ENCODE peak calls at places on chromosomes 11 and 22, in five cellular contexts. One of them, this sample, is unnamed.
A peak's percentile ranks its signal among the peaks of the same experiment; 100 is the strongest.

GRCh38 chr22:50526849-50527801 is 1.7 kb upstream of the SCO2 start:
- DNase-seq in cardiac fibroblast: peak; percentile 61
- DNase-seq in fibroblast of the conjunctiva: peak; percentile 44
- DNase-seq in epithelial cell of esophagus: peak; percentile 55
- DNase-seq in colonic mucosa: peak; percentile 68
- DNase-seq in this sample: no peak

GRCh38 chr11:110463153-110463552 is 33.4 kb downstream of the FDX1 start:
- DNase-seq in cardiac fibroblast: peak; percentile 75
- DNase-seq in fibroblast of the conjunctiva: peak; percentile 61
- DNase-seq in epithelial cell of esophagus: peak; percentile 60
- DNase-seq in colonic mucosa: peak; percentile 46
- DNase-seq in this sample: peak; percentile 47

GRCh38 chr22:23110190-23110921 is 31.4 kb downstream of the RSPH14 start:
- DNase-seq in cardiac fibroblast: no peak
- DNase-seq in fibroblast of the conjunctiva: no peak
- DNase-seq in epithelial cell of esophagus: no peak
- DNase-seq in colonic mucosa: no peak
- DNase-seq in this sample: no peak

GRCh38 chr11:46293616-46294015 is 16.2 kb downstream of the CREB3L1 start:
- DNase-seq in cardiac fibroblast: peak; percentile 76
- DNase-seq in fibroblast of the conjunctiva: no peak
- DNase-seq in epithelial cell of esophagus: peak; percentile 31
- DNase-seq in colonic mucosa: no peak
- DNase-seq in this sample: no peak

GRCh38 chr11:117928818-117929567 is at the start of gene TMPRSS13:
- DNase-seq in cardiac fibroblast: no peak
- DNase-seq in fibroblast of the conjunctiva: no peak
- DNase-seq in epithelial cell of esophagus: peak; percentile 92
- DNase-seq in colonic mucosa: peak; percentile 62
- DNase-seq in this sample: no peak

GRCh38 chr11:132579686-132580085 is 952.6 kb downstream of the OPCML start:
- DNase-seq in cardiac fibroblast: no peak
- DNase-seq in fibroblast of the conjunctiva: no peak
- DNase-seq in epithelial cell of esophagus: no peak
- DNase-seq in colonic mucosa: no peak
- DNase-seq in this sample: no peak

GRCh38 chr11:67051945-67052488 is 4.6 kb upstream of the RHOD start:
- DNase-seq in cardiac fibroblast: no peak
- DNase-seq in fibroblast of the conjunctiva: no peak
- DNase-seq in epithelial cell of esophagus: no peak
- DNase-seq in colonic mucosa: no peak
- DNase-seq in this sample: no peak

GRCh38 chr22:30015229-30015797 is 65.0 kb upstream of the HORMAD2 start:
- DNase-seq in cardiac fibroblast: no peak
- DNase-seq in fibroblast of the conjunctiva: no peak
- DNase-seq in epithelial cell of esophagus: peak; percentile 65
- DNase-seq in colonic mucosa: no peak
- DNase-seq in this sample: no peak

GRCh38 chr11:121741316-121741715 is 288.5 kb upstream of the SORL1-AS1 start:
- DNase-seq in cardiac fibroblast: peak; percentile 82
- DNase-seq in fibroblast of the conjunctiva: peak; percentile 85
- DNase-seq in epithelial cell of esophagus: no peak
- DNase-seq in colonic mucosa: no peak
- DNase-seq in this sample: peak; percentile 45

GRCh38 chr22:47396105-47396504 is 633.7 kb downstream of the TBC1D22A start:
- DNase-seq in cardiac fibroblast: no peak
- DNase-seq in fibroblast of the conjunctiva: no peak
- DNase-seq in epithelial cell of esophagus: no peak
- DNase-seq in colonic mucosa: no peak
- DNase-seq in this sample: no peak

GRCh38 chr22:49972163-49973017 is 11.8 kb downstream of the PIM3 start:
- DNase-seq in cardiac fibroblast: no peak
- DNase-seq in fibroblast of the conjunctiva: no peak
- DNase-seq in epithelial cell of esophagus: no peak
- DNase-seq in colonic mucosa: peak; percentile 29
- DNase-seq in this sample: peak; percentile 59

GRCh38 chr11:115724709-115725108 is 220.5 kb upstream of the CADM1 start:
- DNase-seq in cardiac fibroblast: no peak
- DNase-seq in fibroblast of the conjunctiva: no peak
- DNase-seq in epithelial cell of esophagus: no peak
- DNase-seq in colonic mucosa: no peak
- DNase-seq in this sample: no peak

GRCh38 chr11:95517453-95517852 is 272.1 kb downstream of the FAM76B start:
- DNase-seq in cardiac fibroblast: no peak
- DNase-seq in fibroblast of the conjunctiva: no peak
- DNase-seq in epithelial cell of esophagus: no peak
- DNase-seq in colonic mucosa: no peak
- DNase-seq in this sample: no peak

GRCh38 chr11:36069576-36070214 is 125.8 kb downstream of the LDLRAD3 start:
- DNase-seq in cardiac fibroblast: no peak
- DNase-seq in fibroblast of the conjunctiva: no peak
- DNase-seq in epithelial cell of esophagus: peak; percentile 67
- DNase-seq in colonic mucosa: no peak
- DNase-seq in this sample: no peak

GRCh38 chr11:79440451-79441158 is at the start of gene TENM4:
- DNase-seq in cardiac fibroblast: peak; percentile 61
- DNase-seq in fibroblast of the conjunctiva: peak; percentile 57
- DNase-seq in epithelial cell of esophagus: peak; percentile 82
- DNase-seq in colonic mucosa: peak; percentile 35
- DNase-seq in this sample: peak; percentile 92

GRCh38 chr11:45450189-45450588 is 164.0 kb upstream of the SYT13 start:
- DNase-seq in cardiac fibroblast: peak; percentile 68
- DNase-seq in fibroblast of the conjunctiva: no peak
- DNase-seq in epithelial cell of esophagus: no peak
- DNase-seq in colonic mucosa: no peak
- DNase-seq in this sample: no peak

GRCh38 chr22:22711532-22711913 is 67.1 kb downstream of the GGTLC2 start:
- DNase-seq in cardiac fibroblast: no peak
- DNase-seq in fibroblast of the conjunctiva: no peak
- DNase-seq in epithelial cell of esophagus: no peak
- DNase-seq in colonic mucosa: no peak
- DNase-seq in this sample: no peak